ENCODE peak calls at places on chromosome 4, in five cellular contexts. J, L, T, X and Z are unnamed samples.

GRCh38 chr4:13548059-13548983 is 4.0 kb upstream of the NKX3-2 start:
- DNase-seq in L (no peak), J (no peak), X (peak; percentile 69), T (no peak), Z (no peak)

GRCh38 chr4:137393043-137393442 is 139.3 kb downstream of the PCDH18 start:
- DNase-seq in T (no peak), L (no peak), J (peak; percentile 11), X (no peak), Z (no peak)

GRCh38 chr4:108359936-108360681 is 191.4 kb upstream of the LEF1 start:
- DNase-seq in T (no peak), J (no peak), X (no peak), L (no peak), Z (no peak)

GRCh38 chr4:185471235-185472062 is at the start of gene CCDC110:
- DNase-seq in J (peak; percentile 90), L (peak; percentile 95), T (peak; percentile 85), X (peak; percentile 96), Z (peak; percentile 96)

GRCh38 chr4:146379744-146380143 is 142.0 kb downstream of the SLC10A7 start:
- DNase-seq in T (no peak), L (no peak), X (no peak), J (no peak), Z (no peak)

GRCh38 chr4:124322234-124322831 is 390.2 kb downstream of the ANKRD50 start:
- DNase-seq in T (peak; percentile 12), L (no peak), X (no peak), J (peak; percentile 17), Z (no peak)

GRCh38 chr4:1234296-1234695 is 14.6 kb downstream of the CTBP1 start:
- DNase-seq in J (no peak), L (peak; percentile 5), T (no peak), X (peak; percentile 36), Z (no peak)

GRCh38 chr4:80335554-80336358 is at the start of gene CFAP299:
- DNase-seq in J (peak; percentile 82), X (peak; percentile 84), T (peak; percentile 4), L (peak; percentile 93), Z (peak; percentile 75)

GRCh38 chr4:76251448-76252270 is at the start of gene FAM47E:
- DNase-seq in X (peak; percentile 90), J (peak; percentile 77), T (no peak), L (peak; percentile 95), Z (peak; percentile 89)

GRCh38 chr4:100981447-100982204 is 365.7 kb downstream of the PPP3CA start:
- DNase-seq in X (peak; percentile 21), J (no peak), T (no peak), L (no peak), Z (no peak)

GRCh38 chr4:89703831-89704230 is 133.1 kb downstream of the SNCA start:
- DNase-seq in L (no peak), X (no peak), T (no peak), J (no peak), Z (no peak)

GRCh38 chr4:244471-244870 is 60.8 kb downstream of the ZNF732 start:
- DNase-seq in X (no peak), T (peak; percentile 50), J (no peak), L (peak; percentile 60), Z (no peak)

GRCh38 chr4:97759785-97760184 is 383.5 kb downstream of the STPG2 start:
- DNase-seq in J (no peak), L (no peak), X (no peak), T (no peak), Z (no peak)

GRCh38 chr4:105092768-105093167 is 53.9 kb upstream of the TET2 start:
- DNase-seq in T (no peak), J (no peak), L (no peak), X (no peak), Z (no peak)

GRCh38 chr4:169225058-169225751 is 45.6 kb downstream of the SH3RF1 start:
- DNase-seq in T (no peak), X (no peak), L (no peak), J (no peak), Z (no peak)

GRCh38 chr4:99536148-99536728 is 25.4 kb downstream of the C4orf17 start:
- DNase-seq in J (no peak), L (no peak), T (no peak), X (no peak), Z (no peak)

GRCh38 chr4:159060161-159060560 is 42.7 kb upstream of the RAPGEF2 start:
- DNase-seq in J (no peak), L (peak; percentile 16), T (no peak), X (no peak), Z (no peak)

GRCh38 chr4:140122891-140123290 is 31.1 kb downstream of the MAML3 start:
- DNase-seq in J (no peak), X (no peak), T (no peak), L (no peak), Z (no peak)

GRCh38 chr4:86033171-86033570 is 326.7 kb downstream of the MAPK10 start:
- DNase-seq in J (no peak), T (no peak), L (peak; percentile 23), X (no peak), Z (peak; percentile 88)

GRCh38 chr4:169225812-169226211 is 44.9 kb downstream of the SH3RF1 start:
- DNase-seq in T (no peak), J (no peak), L (no peak), X (no peak), Z (no peak)

GRCh38 chr4:75637176-75637575 is 6.8 kb upstream of the CDKL2 start:
- DNase-seq in J (no peak), L (no peak), T (no peak), X (no peak), Z (no peak)

GRCh38 chr4:121041307-121042090 is 30.8 kb downstream of the NDNF start:
- DNase-seq in T (peak; percentile 11), L (no peak), X (no peak), J (no peak), Z (no peak)

GRCh38 chr4:4866124-4866832 is 6.8 kb downstream of the MSX1 start:
- DNase-seq in X (peak; percentile 64), T (no peak), J (no peak), L (no peak), Z (no peak)

GRCh38 chr4:53501561-53501960 is 89.7 kb downstream of the LNX1 start:
- DNase-seq in X (no peak), L (no peak), J (no peak), T (no peak), Z (no peak)

GRCh38 chr4:81580346-81581013 is 108.8 kb upstream of the RASGEF1B start:
- DNase-seq in X (peak; percentile 72), T (no peak), L (no peak), J (no peak), Z (no peak)

GRCh38 chr4:186037692-186038658 is 31.0 kb upstream of the TLR3 start:
- DNase-seq in L (peak; percentile 65), X (no peak), T (peak; percentile 6), J (peak; percentile 82), Z (no peak)

GRCh38 chr4:5824227-5824626 is 68.7 kb downstream of the CRMP1 start:
- DNase-seq in T (no peak), L (no peak), J (no peak), X (peak; percentile 31), Z (no peak)

GRCh38 chr4:20254517-20255250 is 3.0 kb downstream of the SLIT2 start:
- DNase-seq in J (peak; percentile 52), T (no peak), X (peak; percentile 74), L (peak; percentile 19), Z (no peak)

GRCh38 chr4:183074288-183074990 is 24.6 kb upstream of the WWC2 start:
- DNase-seq in T (no peak), X (no peak), L (no peak), J (no peak), Z (no peak)

GRCh38 chr4:181578911-181579310 is 664.3 kb upstream of the TENM3 start:
- DNase-seq in X (no peak), L (no peak), J (no peak), T (no peak), Z (no peak)

GRCh38 chr4:138669479-138670165 is 346.0 kb upstream of the NOCT start:
- DNase-seq in L (no peak), T (no peak), X (no peak), J (no peak), Z (no peak)

GRCh38 chr4:138670681-138671080 is 344.9 kb upstream of the NOCT start:
- DNase-seq in T (no peak), J (no peak), X (no peak), L (no peak), Z (no peak)

GRCh38 chr4:138665851-138666250 is 349.7 kb upstream of the NOCT start:
- DNase-seq in T (no peak), L (no peak), X (no peak), J (no peak), Z (no peak)

GRCh38 chr4:138666366-138666765 is 349.2 kb upstream of the NOCT start:
- DNase-seq in T (no peak), J (no peak), L (no peak), X (no peak), Z (no peak)

GRCh38 chr4:138668309-138668708 is 347.3 kb upstream of the NOCT start:
- DNase-seq in X (no peak), T (no peak), L (no peak), J (no peak), Z (no peak)
- H3K27ac ChIP-seq in X (no peak overlapping the region), T (no peak overlapping the region), L (no peak overlapping the region), J (no peak overlapping the region), Z (no peak overlapping the region)

GRCh38 chr4:118352843-118353373 is at the start of gene PRSS12:
- DNase-seq in T (peak; percentile 26), J (peak; percentile 77), L (peak; percentile 89), X (peak; percentile 89), Z (no peak)
- H3K4me3 ChIP-seq in T (no peak within 1 kb of the TSS), J (peak within 1 kb of the TSS; percentile 82), L (peak within 1 kb of the TSS; percentile 55), X (peak within 1 kb of the TSS; percentile 43), Z (peak within 1 kb of the TSS; percentile 75)

GRCh38 chr4:134393592-134393991 is 192.0 kb upstream of the PABPC4L start:
- DNase-seq in L (no peak), J (no peak), X (no peak), T (no peak), Z (no peak)

GRCh38 chr4:134388351-134388750 is 186.8 kb upstream of the PABPC4L start:
- DNase-seq in J (no peak), T (no peak), L (no peak), X (no peak), Z (no peak)

DNA sequence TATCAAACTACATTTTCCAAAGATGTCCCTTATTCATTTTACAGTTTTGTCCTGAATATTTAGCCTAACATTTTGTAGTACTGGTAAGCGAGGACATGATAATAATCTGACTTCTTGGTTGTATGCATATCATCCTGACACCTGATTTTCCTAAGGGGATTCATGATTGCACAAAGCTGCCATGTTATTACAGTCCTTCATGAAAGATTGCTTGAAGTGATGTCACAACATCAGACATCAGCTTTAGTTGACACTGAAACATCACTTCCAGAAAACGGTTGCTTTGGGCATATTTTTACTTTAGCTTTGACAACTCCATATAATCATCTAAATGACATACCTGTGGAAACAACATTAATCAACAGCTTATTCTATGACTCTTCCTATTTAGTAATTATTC is 188.7 kb upstream of the PABPC4L start:
- DNase-seq in L (no peak), J (no peak), T (no peak), X (no peak), Z (no peak)
- H3K27ac ChIP-seq in L (no peak overlapping the region), J (no peak overlapping the region), T (no peak overlapping the region), X (no peak overlapping the region), Z (no peak overlapping the region)

DNA sequence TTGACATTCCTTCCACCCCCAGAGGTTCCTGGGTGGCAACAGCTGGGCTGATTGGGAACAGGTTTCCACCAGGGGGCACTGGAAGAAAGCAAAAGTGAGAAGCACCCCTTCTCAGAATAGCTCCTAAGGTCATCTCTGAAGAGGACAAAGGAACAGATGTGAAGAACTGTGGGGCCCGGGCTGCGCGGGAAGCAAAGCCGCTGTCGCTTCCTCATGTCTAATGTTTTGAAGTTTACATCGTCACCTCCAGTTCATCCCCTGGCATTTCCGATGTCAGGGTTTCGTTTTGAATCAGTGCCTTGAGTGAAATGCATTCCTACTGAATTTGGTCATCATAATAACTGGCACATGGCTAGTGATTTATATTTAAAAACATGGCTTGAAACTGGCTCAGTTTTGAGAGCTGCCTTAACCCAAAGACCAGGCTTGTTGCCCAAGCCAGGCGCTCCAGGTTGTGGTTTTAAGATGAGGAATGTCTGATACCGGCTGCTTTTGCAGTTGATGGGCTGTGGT is 6.1 kb downstream of the TXK start:
- DNase-seq in L (peak; percentile 65), T (peak; percentile 65), J (peak; percentile 67), X (peak; percentile 82), Z (no peak)
- H3K4me3 ChIP-seq in L (no peak overlapping the region), T (peak overlapping the region; percentile 66), J (no peak overlapping the region), X (peak overlapping the region; percentile 11), Z (peak overlapping the region; percentile 66)